ENCODE peak calls at places on chromosome 20, in six cellular contexts. O, S, J, C, L and X are unnamed samples.

GRCh38 chr20:43731469-43731868 is 4.7 kb upstream of the GTSF1L start:
- DNase-seq in J (peak; percentile 82), L (no peak), O (no peak), C (peak; percentile 42), S (no peak), X (no peak)

GRCh38 chr20:47379433-47380150 is 23.1 kb upstream of the ZMYND8 start:
- DNase-seq in S (no peak), C (peak; percentile 96), L (no peak), O (peak; percentile 29), J (peak; percentile 78), X (no peak)

GRCh38 chr20:4041748-4042411 is 26.5 kb upstream of the RNF24 start:
- DNase-seq in C (peak; percentile 87), S (peak; percentile 90), O (peak; percentile 92), L (peak; percentile 25), J (peak; percentile 89), X (peak; percentile 99)

GRCh38 chr20:20461526-20461925 is 93.6 kb downstream of the INSM1 start:
- DNase-seq in L (no peak), C (no peak), S (no peak), O (no peak), J (no peak), X (no peak)

GRCh38 chr20:45405566-45406259 is 2.4 kb upstream of the DBNDD2 start:
- DNase-seq in C (no peak), L (peak; percentile 60), S (peak; percentile 66), O (peak; percentile 22), J (no peak), X (peak; percentile 52)

GRCh38 chr20:16415079-16415478 is 158.2 kb downstream of the KIF16B start:
- DNase-seq in C (no peak), S (no peak), O (no peak), J (peak; percentile 22), L (no peak), X (peak; percentile 88)

GRCh38 chr20:45771182-45771759 is 20.4 kb downstream of the WFDC3 start:
- DNase-seq in O (peak; percentile 88), L (peak; percentile 71), J (peak; percentile 84), S (peak; percentile 90), C (peak; percentile 58), X (peak; percentile 67)

GRCh38 chr20:12012241-12013222 is 94.8 kb downstream of the BTBD3 start:
- DNase-seq in S (peak; percentile 35), J (peak; percentile 50), L (no peak), C (peak; percentile 61), O (peak; percentile 55), X (peak; percentile 58)

GRCh38 chr20:11118802-11119380 is 445.1 kb upstream of the JAG1 start:
- DNase-seq in J (no peak), O (no peak), L (no peak), C (no peak), S (no peak), X (peak; percentile 87)

GRCh38 chr20:30500829-30501440 is 756.5 kb upstream of the DEFB115 start:
- DNase-seq in C (no peak), L (no peak), O (no peak), J (no peak), S (no peak), X (no peak)

GRCh38 chr20:50371878-50372769 is 138.1 kb upstream of the PTPN1 start:
- DNase-seq in S (no peak), J (no peak), C (no peak), L (no peak), O (no peak), X (peak; percentile 80)

GRCh38 chr20:56626367-56627121 is 2.6 kb upstream of the TFAP2C start:
- DNase-seq in C (no peak), S (peak; percentile 13), J (no peak), O (peak; percentile 71), L (no peak), X (peak; percentile 44)

GRCh38 chr20:41508335-41508734 is 109.8 kb downstream of the CHD6 start:
- DNase-seq in J (no peak), L (no peak), O (no peak), S (no peak), C (no peak), X (no peak)

GRCh38 chr20:32454164-32455145 is 96.3 kb downstream of the ASXL1 start:
- DNase-seq in J (no peak), O (no peak), L (peak; percentile 10), C (no peak), S (no peak), X (no peak)

GRCh38 chr20:32452776-32453466 is 94.8 kb downstream of the ASXL1 start:
- DNase-seq in L (no peak), S (no peak), C (no peak), O (no peak), J (no peak), X (no peak)

GRCh38 chr20:32451682-32452461 is 93.7 kb downstream of the ASXL1 start:
- DNase-seq in S (no peak), C (no peak), O (no peak), L (peak; percentile 12), J (no peak), X (no peak)

GRCh38 chr20:32455171-32455900 is 97.2 kb downstream of the ASXL1 start:
- DNase-seq in S (no peak), J (no peak), O (no peak), L (peak; percentile 12), C (no peak), X (no peak)

GRCh38 chr20:32453467-32454163 is 95.5 kb downstream of the ASXL1 start:
- DNase-seq in J (no peak), S (no peak), O (no peak), C (no peak), L (peak; percentile 11), X (no peak)
- H3K4me3 ChIP-seq in J (no peak overlapping the region), S (no peak overlapping the region), O (no peak overlapping the region), C (no peak overlapping the region), L (no peak overlapping the region), X (no peak overlapping the region)

GRCh38 chr20:62852841-62853240 is 8.8 kb downstream of the TCFL5 start:
- DNase-seq in L (no peak), J (no peak), C (no peak), O (no peak), S (no peak), X (no peak)
- H3K36me3 ChIP-seq in L (peaks cover 42% of the 10 kb centered on the region), J (peaks cover 7% of the 10 kb centered on the region), C (peaks cover 27% of the 10 kb centered on the region), O (no peaks in the 10 kb centered on the region), S (no peaks in the 10 kb centered on the region), X (peaks cover 16% of the 10 kb centered on the region)

GRCh38 chr20:63177134-63177784 is 38.7 kb downstream of the YTHDF1 start:
- DNase-seq in O (peak; percentile 44), S (no peak), J (no peak), C (no peak), L (no peak), X (no peak)
- H3K4me3 ChIP-seq in O (no peak overlapping the region), S (no peak overlapping the region), J (no peak overlapping the region), C (no peak overlapping the region), L (peak overlapping the region; percentile 55), X (no peak overlapping the region)

GRCh38 chr20:58244517-58245030 is 16.1 kb upstream of the ANKRD60 start:
- DNase-seq in C (no peak), J (no peak), O (no peak), S (no peak), L (no peak), X (no peak)

GRCh38 chr20:58243653-58244410 is 15.4 kb upstream of the ANKRD60 start:
- DNase-seq in L (no peak), O (no peak), J (no peak), C (peak; percentile 48), S (no peak), X (no peak)

GRCh38 chr20:58241766-58242465 is 13.5 kb upstream of the ANKRD60 start:
- DNase-seq in C (no peak), J (no peak), L (no peak), O (no peak), S (no peak), X (no peak)

GRCh38 chr20:58245181-58245891 is 16.9 kb upstream of the ANKRD60 start:
- DNase-seq in C (no peak), J (no peak), S (no peak), L (no peak), O (no peak), X (no peak)

DNA sequence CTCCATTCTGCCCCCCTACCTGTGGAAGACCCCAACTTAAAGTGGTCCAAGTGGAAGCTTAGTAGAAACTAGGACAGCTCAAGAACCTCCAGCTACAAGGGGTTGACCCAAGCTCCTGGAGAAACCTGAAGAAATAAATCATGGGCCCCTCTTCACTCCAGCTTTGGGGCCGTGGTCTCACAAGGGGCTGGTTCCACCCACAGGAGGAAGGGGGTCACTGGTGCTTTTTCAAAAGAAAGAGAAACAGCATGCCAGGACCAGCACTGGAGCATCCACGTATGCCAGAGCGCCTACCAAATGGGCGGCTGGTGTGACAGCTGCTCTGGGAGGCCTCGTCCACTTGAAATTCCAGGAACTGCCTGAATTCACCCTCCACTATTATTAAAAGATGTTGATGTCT is 14.4 kb upstream of the ANKRD60 start:
- DNase-seq in C (no peak), L (no peak), S (no peak), O (no peak), J (no peak), X (no peak)
- H3K36me3 ChIP-seq in C (peaks cover 47% of the 10 kb centered on the region), L (peaks cover 63% of the 10 kb centered on the region), S (no peaks in the 10 kb centered on the region), O (no peaks in the 10 kb centered on the region), J (peaks cover 12% of the 10 kb centered on the region), X (peaks cover 11% of the 10 kb centered on the region)

GRCh38 chr20:38245753-38246152 is 14.8 kb downstream of the KIAA1755 start:
- DNase-seq in L (no peak), C (no peak), O (no peak), S (no peak), J (no peak), X (no peak)
- H3K4me3 ChIP-seq in L (no peak overlapping the region), C (no peak overlapping the region), O (no peak overlapping the region), S (no peak overlapping the region), J (no peak overlapping the region), X (no peak overlapping the region)

GRCh38 chr20:25510202-25510601 is 75.1 kb downstream of the NINL start:
- DNase-seq in C (no peak), J (no peak), O (no peak), L (no peak), S (no peak), X (no peak)

GRCh38 chr20:25509084-25509483 is 76.2 kb downstream of the NINL start:
- DNase-seq in O (no peak), J (no peak), S (no peak), L (no peak), C (no peak), X (no peak)

GRCh38 chr20:25510721-25511120 is 74.6 kb downstream of the NINL start:
- DNase-seq in J (no peak), S (no peak), C (no peak), O (no peak), L (no peak), X (no peak)

GRCh38 chr20:25507385-25508082 is 77.8 kb downstream of the NINL start:
- DNase-seq in J (no peak), O (no peak), C (no peak), L (no peak), S (no peak), X (no peak)

GRCh38 chr20:25508083-25508770 is 77.1 kb downstream of the NINL start:
- DNase-seq in S (peak; percentile 20), L (no peak), J (peak; percentile 91), C (peak; percentile 59), O (peak; percentile 76), X (peak; percentile 18)
- H3K36me3 ChIP-seq in S (no peaks in the 10 kb centered on the region), L (peaks cover 51% of the 10 kb centered on the region), J (peaks cover 11% of the 10 kb centered on the region), C (peaks cover 16% of the 10 kb centered on the region), O (no peaks in the 10 kb centered on the region), X (peaks cover 6% of the 10 kb centered on the region)